ENCODE peak calls at places on chromosome X, in four cellular contexts. One of them, this sample, is unnamed.

GRCh38 chrX:43500240-43500639 is 155.9 kb upstream of the MAOA start:
- DNase-seq in A549: no peak
- DNase-seq in dorsolateral prefrontal cortex: no peak
- DNase-seq in CD4-positive, alpha-beta T cell: no peak
- DNase-seq in this sample: no peak

GRCh38 chrX:48493890-48494364 is 14.9 kb upstream of the PORCN start:
- DNase-seq in A549: no peak
- DNase-seq in dorsolateral prefrontal cortex: no peak
- DNase-seq in CD4-positive, alpha-beta T cell: no peak
- DNase-seq in this sample: peak

GRCh38 chrX:30824275-30824674 is 64.8 kb downstream of the TAB3 start:
- DNase-seq in A549: no peak
- DNase-seq in dorsolateral prefrontal cortex: no peak
- DNase-seq in CD4-positive, alpha-beta T cell: no peak
- DNase-seq in this sample: no peak

GRCh38 chrX:155611302-155611701 is 1.4 kb downstream of the TMLHE start:
- DNase-seq in A549: no peak
- DNase-seq in dorsolateral prefrontal cortex: no peak
- DNase-seq in CD4-positive, alpha-beta T cell: no peak
- DNase-seq in this sample: no peak

GRCh38 chrX:685120-686032 is 54.8 kb downstream of the SHOX start:
- DNase-seq in A549: no peak
- DNase-seq in dorsolateral prefrontal cortex: no peak
- DNase-seq in CD4-positive, alpha-beta T cell: no peak
- DNase-seq in this sample: no peak

GRCh38 chrX:37926700-37927099 is 79.3 kb upstream of the DYNLT3 start:
- DNase-seq in A549: peak
- DNase-seq in dorsolateral prefrontal cortex: no peak
- DNase-seq in CD4-positive, alpha-beta T cell: no peak
- DNase-seq in this sample: no peak

GRCh38 chrX:11766487-11766886 is 8.4 kb downstream of the MSL3 start:
- DNase-seq in A549: no peak
- DNase-seq in dorsolateral prefrontal cortex: no peak
- DNase-seq in CD4-positive, alpha-beta T cell: no peak
- DNase-seq in this sample: no peak

GRCh38 chrX:22021721-22022120 is 10.4 kb upstream of the PHEX start:
- DNase-seq in A549: no peak
- DNase-seq in dorsolateral prefrontal cortex: no peak
- DNase-seq in CD4-positive, alpha-beta T cell: no peak
- DNase-seq in this sample: no peak

GRCh38 chrX:132956421-132957210 is 1.8 kb downstream of the HS6ST2 start:
- DNase-seq in A549: no peak
- DNase-seq in dorsolateral prefrontal cortex: no peak
- DNase-seq in CD4-positive, alpha-beta T cell: no peak
- DNase-seq in this sample: peak

GRCh38 chrX:68487254-68487653 is 11.6 kb upstream of the YIPF6 start:
- DNase-seq in A549: no peak
- DNase-seq in dorsolateral prefrontal cortex: no peak
- DNase-seq in CD4-positive, alpha-beta T cell: no peak
- DNase-seq in this sample: no peak

GRCh38 chrX:68492583-68492982 is 6.3 kb upstream of the YIPF6 start:
- DNase-seq in A549: no peak
- DNase-seq in dorsolateral prefrontal cortex: no peak
- DNase-seq in CD4-positive, alpha-beta T cell: no peak
- DNase-seq in this sample: no peak

GRCh38 chrX:68488657-68489056 is 10.2 kb upstream of the YIPF6 start:
- DNase-seq in A549: peak
- DNase-seq in dorsolateral prefrontal cortex: no peak
- DNase-seq in CD4-positive, alpha-beta T cell: no peak
- DNase-seq in this sample: no peak

GRCh38 chrX:68487924-68488323 is 10.9 kb upstream of the YIPF6 start:
- DNase-seq in A549: no peak
- DNase-seq in dorsolateral prefrontal cortex: no peak
- DNase-seq in CD4-positive, alpha-beta T cell: no peak
- DNase-seq in this sample: no peak

DNA sequence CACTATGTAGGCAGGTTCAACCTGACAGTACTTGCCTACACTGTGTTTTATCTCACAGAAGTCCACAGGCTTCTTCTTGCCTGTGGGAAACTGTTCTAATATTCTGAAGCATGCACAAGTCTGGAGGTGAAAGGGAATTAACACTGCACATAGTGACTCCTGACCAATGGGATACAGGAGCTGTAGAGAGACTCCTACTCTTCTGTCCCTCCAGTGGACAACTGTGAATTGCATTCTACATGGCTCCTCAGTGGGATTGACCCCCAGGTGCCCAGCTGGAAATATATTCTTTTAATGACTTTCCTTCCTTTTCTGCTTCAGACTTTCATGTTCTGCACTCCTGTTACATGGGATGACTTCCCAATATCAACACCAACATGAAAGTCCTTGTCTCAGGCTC is 8.2 kb upstream of the YIPF6 start:
- DNase-seq in A549: peak
- DNase-seq in dorsolateral prefrontal cortex: no peak
- DNase-seq in CD4-positive, alpha-beta T cell: no peak
- DNase-seq in this sample: no peak
- TF ChIP-seq CTCF in A549: peak
- TF ChIP-seq CTCF in dorsolateral prefrontal cortex: no peak
- TF ChIP-seq CTCF in CD4-positive, alpha-beta T cell: no peak
- TF ChIP-seq CTCF in this sample: peak

GRCh38 chrX:88613338-88613737 is 133.7 kb upstream of the CPXCR1 start:
- DNase-seq in A549: no peak
- DNase-seq in dorsolateral prefrontal cortex: no peak
- DNase-seq in CD4-positive, alpha-beta T cell: no peak
- DNase-seq in this sample: no peak
- TF ChIP-seq CTCF in A549: no peak
- TF ChIP-seq CTCF in dorsolateral prefrontal cortex: peak
- TF ChIP-seq CTCF in CD4-positive, alpha-beta T cell: no peak
- TF ChIP-seq CTCF in this sample: peak

GRCh38 chrX:25275159-25275558 is 259.4 kb upstream of the ARX start:
- DNase-seq in A549: no peak
- DNase-seq in dorsolateral prefrontal cortex: no peak
- DNase-seq in CD4-positive, alpha-beta T cell: no peak
- DNase-seq in this sample: no peak
- TF ChIP-seq CTCF in A549: peak
- TF ChIP-seq CTCF in dorsolateral prefrontal cortex: peak
- TF ChIP-seq CTCF in CD4-positive, alpha-beta T cell: no peak
- TF ChIP-seq CTCF in this sample: no peak

DNA sequence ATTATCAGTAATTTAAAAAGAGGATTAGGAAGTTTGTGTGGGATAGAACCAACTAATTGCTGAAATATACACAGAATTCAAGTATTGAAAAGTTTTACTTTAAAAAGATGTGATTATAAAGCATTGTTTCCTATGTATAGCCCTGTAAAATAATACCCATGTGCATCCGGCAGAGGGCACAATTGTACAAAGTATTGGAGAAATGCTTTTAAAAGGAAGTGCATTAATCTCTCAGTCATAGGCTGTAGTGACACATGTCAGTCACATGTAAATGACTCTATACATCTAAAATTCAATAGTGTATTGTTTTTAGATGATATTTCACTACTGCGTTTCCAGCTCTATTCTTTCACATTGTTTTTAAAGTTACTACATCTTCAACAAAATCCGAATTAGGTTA is 9.7 kb upstream of the GEMIN8 start:
- DNase-seq in A549: no peak
- DNase-seq in dorsolateral prefrontal cortex: peak
- DNase-seq in CD4-positive, alpha-beta T cell: peak
- DNase-seq in this sample: peak
- TF ChIP-seq CTCF in A549: peak
- TF ChIP-seq CTCF in dorsolateral prefrontal cortex: peak
- TF ChIP-seq CTCF in CD4-positive, alpha-beta T cell: peak
- TF ChIP-seq CTCF in this sample: peak